ENCODE peak calls at places on chromosomes 1 and 21, in seven cellular contexts. One of them, this sample, is unnamed.

GRCh38 chr1:156898151-156898550 is 4.6 kb downstream of the PEAR1 start:
- DNase-seq in posterior vena cava: peak; percentile 95
- DNase-seq in NCI-H82: no peak
- DNase-seq in KG1: peak; percentile 29
- DNase-seq in putamen: no peak
- DNase-seq in activated gamma-delta T cell treated with Interleukin-2 at 50 U/mL for 16 hours: no peak
- DNase-seq in body of pancreas: no peak
- DNase-seq in this sample: no peak

GRCh38 chr1:180964609-180965008 is 51.9 kb downstream of the KIAA1614 start:
- DNase-seq in NCI-H82: no peak
- DNase-seq in activated gamma-delta T cell treated with Interleukin-2 at 50 U/mL for 16 hours: no peak
- DNase-seq in body of pancreas: no peak
- DNase-seq in posterior vena cava: peak; percentile 26
- DNase-seq in KG1: no peak
- DNase-seq in putamen: no peak
- DNase-seq in this sample: no peak

GRCh38 chr1:221847676-221848075 is 105.8 kb upstream of the DUSP10 start:
- DNase-seq in posterior vena cava: no peak
- DNase-seq in body of pancreas: no peak
- DNase-seq in putamen: no peak
- DNase-seq in KG1: no peak
- DNase-seq in NCI-H82: no peak
- DNase-seq in activated gamma-delta T cell treated with Interleukin-2 at 50 U/mL for 16 hours: no peak
- DNase-seq in this sample: no peak

GRCh38 chr1:83511327-83511726 is 487.6 kb downstream of the TTLL7 start:
- DNase-seq in NCI-H82: no peak
- DNase-seq in activated gamma-delta T cell treated with Interleukin-2 at 50 U/mL for 16 hours: no peak
- DNase-seq in body of pancreas: no peak
- DNase-seq in KG1: no peak
- DNase-seq in posterior vena cava: no peak
- DNase-seq in putamen: no peak
- DNase-seq in this sample: no peak

GRCh38 chr1:207964195-207964966 is 53.5 kb upstream of the CD34 start:
- DNase-seq in activated gamma-delta T cell treated with Interleukin-2 at 50 U/mL for 16 hours: no peak
- DNase-seq in posterior vena cava: no peak
- DNase-seq in KG1: no peak
- DNase-seq in NCI-H82: no peak
- DNase-seq in body of pancreas: no peak
- DNase-seq in putamen: no peak
- DNase-seq in this sample: no peak

GRCh38 chr1:236734141-236734765 is 48.0 kb downstream of the ACTN2 start:
- DNase-seq in putamen: no peak
- DNase-seq in posterior vena cava: no peak
- DNase-seq in activated gamma-delta T cell treated with Interleukin-2 at 50 U/mL for 16 hours: no peak
- DNase-seq in NCI-H82: no peak
- DNase-seq in body of pancreas: no peak
- DNase-seq in KG1: no peak
- DNase-seq in this sample: no peak

GRCh38 chr1:175169305-175170018 is 23.1 kb downstream of the KIAA0040 start:
- DNase-seq in body of pancreas: no peak
- DNase-seq in activated gamma-delta T cell treated with Interleukin-2 at 50 U/mL for 16 hours: no peak
- DNase-seq in KG1: no peak
- DNase-seq in putamen: no peak
- DNase-seq in posterior vena cava: no peak
- DNase-seq in NCI-H82: no peak
- DNase-seq in this sample: no peak

GRCh38 chr1:109716121-109716520 is 4.1 kb downstream of the GSTM5 start:
- DNase-seq in NCI-H82: no peak
- DNase-seq in putamen: no peak
- DNase-seq in KG1: no peak
- DNase-seq in posterior vena cava: no peak
- DNase-seq in activated gamma-delta T cell treated with Interleukin-2 at 50 U/mL for 16 hours: no peak
- DNase-seq in body of pancreas: no peak
- DNase-seq in this sample: no peak

GRCh38 chr1:87927391-87928073 is 598.9 kb downstream of the LMO4 start:
- DNase-seq in activated gamma-delta T cell treated with Interleukin-2 at 50 U/mL for 16 hours: no peak
- DNase-seq in NCI-H82: no peak
- DNase-seq in body of pancreas: no peak
- DNase-seq in putamen: no peak
- DNase-seq in posterior vena cava: no peak
- DNase-seq in KG1: no peak
- DNase-seq in this sample: no peak

GRCh38 chr1:208475449-208475848 is 231.3 kb upstream of the PLXNA2 start:
- DNase-seq in activated gamma-delta T cell treated with Interleukin-2 at 50 U/mL for 16 hours: no peak
- DNase-seq in posterior vena cava: no peak
- DNase-seq in KG1: no peak
- DNase-seq in putamen: peak; percentile 25
- DNase-seq in NCI-H82: no peak
- DNase-seq in body of pancreas: no peak
- DNase-seq in this sample: no peak

GRCh38 chr1:198220428-198220827 is 63.6 kb downstream of the NEK7 start:
- DNase-seq in posterior vena cava: no peak
- DNase-seq in putamen: no peak
- DNase-seq in body of pancreas: peak; percentile 47
- DNase-seq in activated gamma-delta T cell treated with Interleukin-2 at 50 U/mL for 16 hours: no peak
- DNase-seq in NCI-H82: no peak
- DNase-seq in KG1: no peak
- DNase-seq in this sample: no peak

GRCh38 chr1:7644906-7645750 is 126.0 kb upstream of the VAMP3 start:
- DNase-seq in body of pancreas: peak; percentile 70
- DNase-seq in posterior vena cava: no peak
- DNase-seq in activated gamma-delta T cell treated with Interleukin-2 at 50 U/mL for 16 hours: no peak
- DNase-seq in putamen: no peak
- DNase-seq in KG1: no peak
- DNase-seq in NCI-H82: peak; percentile 34
- DNase-seq in this sample: no peak

GRCh38 chr21:35102488-35103407 is 53.6 kb upstream of the RUNX1 start:
- DNase-seq in body of pancreas: no peak
- DNase-seq in putamen: peak; percentile 19
- DNase-seq in activated gamma-delta T cell treated with Interleukin-2 at 50 U/mL for 16 hours: peak; percentile 20
- DNase-seq in KG1: peak; percentile 91
- DNase-seq in posterior vena cava: no peak
- DNase-seq in NCI-H82: peak; percentile 86
- DNase-seq in this sample: peak; percentile 74

GRCh38 chr1:84996846-84997666 is at the start of gene MCOLN2:
- DNase-seq in activated gamma-delta T cell treated with Interleukin-2 at 50 U/mL for 16 hours: peak; percentile 43
- DNase-seq in body of pancreas: peak; percentile 52
- DNase-seq in putamen: no peak
- DNase-seq in KG1: no peak
- DNase-seq in NCI-H82: peak; percentile 73
- DNase-seq in posterior vena cava: peak; percentile 79
- DNase-seq in this sample: no peak

GRCh38 chr1:214354440-214355148 is 73.6 kb downstream of the SMYD2 start:
- DNase-seq in KG1: no peak
- DNase-seq in activated gamma-delta T cell treated with Interleukin-2 at 50 U/mL for 16 hours: no peak
- DNase-seq in putamen: no peak
- DNase-seq in NCI-H82: no peak
- DNase-seq in posterior vena cava: no peak
- DNase-seq in body of pancreas: no peak
- DNase-seq in this sample: no peak

GRCh38 chr21:42737969-42738590 is 84.7 kb downstream of the PDE9A start:
- DNase-seq in activated gamma-delta T cell treated with Interleukin-2 at 50 U/mL for 16 hours: peak; percentile 17
- DNase-seq in KG1: peak; percentile 18
- DNase-seq in putamen: peak; percentile 58
- DNase-seq in body of pancreas: peak; percentile 43
- DNase-seq in posterior vena cava: no peak
- DNase-seq in NCI-H82: no peak
- DNase-seq in this sample: peak; percentile 79

GRCh38 chr1:5938068-5938740 is 54.0 kb downstream of the NPHP4 start:
- DNase-seq in KG1: no peak
- DNase-seq in body of pancreas: no peak
- DNase-seq in NCI-H82: no peak
- DNase-seq in activated gamma-delta T cell treated with Interleukin-2 at 50 U/mL for 16 hours: no peak
- DNase-seq in posterior vena cava: peak; percentile 78
- DNase-seq in putamen: no peak
- DNase-seq in this sample: no peak

GRCh38 chr1:185853739-185854138 is 119.5 kb downstream of the HMCN1 start:
- DNase-seq in KG1: no peak
- DNase-seq in activated gamma-delta T cell treated with Interleukin-2 at 50 U/mL for 16 hours: no peak
- DNase-seq in NCI-H82: no peak
- DNase-seq in body of pancreas: no peak
- DNase-seq in putamen: no peak
- DNase-seq in posterior vena cava: no peak
- DNase-seq in this sample: no peak

GRCh38 chr1:22239378-22239777 is 96.5 kb upstream of the WNT4 start:
- DNase-seq in posterior vena cava: no peak
- DNase-seq in body of pancreas: no peak
- DNase-seq in putamen: no peak
- DNase-seq in KG1: no peak
- DNase-seq in activated gamma-delta T cell treated with Interleukin-2 at 50 U/mL for 16 hours: no peak
- DNase-seq in NCI-H82: no peak
- DNase-seq in this sample: no peak

GRCh38 chr1:111621050-111621449 is 1.5 kb downstream of the RAP1A start:
- DNase-seq in body of pancreas: no peak
- DNase-seq in posterior vena cava: no peak
- DNase-seq in putamen: no peak
- DNase-seq in NCI-H82: no peak
- DNase-seq in KG1: no peak
- DNase-seq in activated gamma-delta T cell treated with Interleukin-2 at 50 U/mL for 16 hours: no peak
- DNase-seq in this sample: no peak